ENCODE peak calls at places on chromosomes 1 and 21, in nine cellular contexts. D is colonic mucosa, U is psoas muscle, Y is HCT116, B is thoracic aorta, N is SJSA1, O is K562, K is A549, P is transverse colon. J is an unnamed sample. For H3K9me3, the result is how much of the 10 kb centered on the place peaks cover.

GRCh38 chr1:216742625-216743024 is 19.4 kb upstream of the ESRRG start:
- DNase-seq in U (no peak), D (no peak), N (no peak), O (no peak), B (no peak), Y (no peak), P (no peak), K (peak), J (no peak)

GRCh38 chr1:230130172-230130944 is 63.3 kb downstream of the GALNT2 start:
- DNase-seq in K (no peak), D (no peak), N (no peak), O (no peak), B (no peak), Y (no peak), P (no peak), U (no peak), J (no peak)

GRCh38 chr1:8962812-8963669 is 17.4 kb downstream of the CA6 start:
- DNase-seq in N (peak), P (peak), Y (peak), O (peak), K (peak), B (no peak), U (no peak), D (peak), J (no peak)

GRCh38 chr21:25457411-25457810 is 149.9 kb downstream of the MRPL39 start:
- DNase-seq in U (no peak), N (peak), P (no peak), B (no peak), D (no peak), Y (no peak), K (no peak), O (no peak), J (no peak)

GRCh38 chr1:29931477-29932175 is 695.3 kb downstream of the PTPRU start:
- DNase-seq in P (no peak), U (no peak), K (no peak), N (no peak), Y (no peak), O (no peak), D (no peak), B (no peak), J (no peak)

GRCh38 chr1:202154766-202155477 is 5.5 kb downstream of the PTPN7 start:
- DNase-seq in B (no peak), U (no peak), K (peak), N (no peak), D (peak), O (peak), Y (peak), P (peak), J (peak)

GRCh38 chr1:22258696-22259095 is 115.8 kb upstream of the WNT4 start:
- DNase-seq in N (no peak), P (no peak), K (no peak), B (no peak), Y (no peak), U (no peak), D (no peak), O (no peak), J (no peak)

GRCh38 chr21:43771698-43772367 is 4.3 kb downstream of the CSTB start:
- DNase-seq in B (no peak), U (no peak), O (no peak), D (no peak), Y (no peak), P (no peak), N (no peak), K (no peak), J (no peak)

GRCh38 chr1:173646656-173647055 is 11.5 kb downstream of the TEX50 start:
- DNase-seq in D (no peak), O (no peak), K (no peak), P (no peak), U (no peak), Y (no peak), B (no peak), N (no peak), J (no peak)

GRCh38 chr1:241229216-241229615 is 127.8 kb downstream of the RGS7 start:
- DNase-seq in P (peak), K (no peak), U (no peak), N (no peak), Y (no peak), B (no peak), O (no peak), D (peak), J (no peak)

GRCh38 chr1:40783001-40783905 is at the start of gene KCNQ4:
- DNase-seq in U (peak), K (no peak), O (peak), Y (no peak), P (peak), D (peak), N (no peak), B (no peak), J (no peak)

GRCh38 chr1:234768171-234768568 is 158.2 kb upstream of the IRF2BP2 start:
- DNase-seq in D (no peak), P (no peak), B (no peak), U (no peak), K (no peak), N (no peak), Y (no peak), O (no peak), J (no peak)

GRCh38 chr21:25929859-25930520 is 195.2 kb downstream of the GABPA start:
- DNase-seq in B (no peak), D (no peak), N (no peak), U (peak), Y (no peak), K (no peak), O (peak), P (no peak), J (no peak)

GRCh38 chr1:17438176-17438976 is 1.1 kb downstream of the RCC2 start:
- DNase-seq in N (peak), Y (no peak), D (peak), P (peak), K (peak), U (peak), B (peak), O (peak), J (peak)

GRCh38 chr1:22131875-22132486 is 10.9 kb downstream of the WNT4 start:
- DNase-seq in K (peak), D (peak), N (peak), O (peak), Y (peak), U (peak), P (peak), B (no peak), J (peak)

GRCh38 chr1:60972841-60973364 is 109.5 kb upstream of the NFIA start:
- DNase-seq in P (no peak), K (peak), U (no peak), B (no peak), D (no peak), Y (no peak), N (peak), O (no peak), J (no peak)

GRCh38 chr1:173915596-173915995 is 1.5 kb downstream of the SERPINC1 start:
- DNase-seq in P (no peak), O (no peak), N (no peak), U (no peak), Y (no peak), K (no peak), D (no peak), B (no peak), J (no peak)

GRCh38 chr1:13808729-13809131 is 108.7 kb downstream of the PRDM2 start:
- DNase-seq in U (peak), O (peak), Y (no peak), P (no peak), K (no peak), D (no peak), N (no peak), B (no peak), J (no peak)

GRCh38 chr1:207081806-207082205 is 6.9 kb upstream of the C4BPB start:
- DNase-seq in N (no peak), K (no peak), O (no peak), U (no peak), B (no peak), P (no peak), Y (no peak), D (no peak), J (no peak)

GRCh38 chr1:39214021-39214713 is 9.7 kb downstream of the MACF1 start:
- DNase-seq in B (no peak), N (peak), D (no peak), K (no peak), P (no peak), O (peak), Y (no peak), U (no peak), J (no peak)

GRCh38 chr1:89725016-89725380 is 92.1 kb downstream of the LRRC8C start:
- DNase-seq in N (no peak), U (no peak), O (no peak), B (no peak), P (peak), Y (no peak), K (no peak), D (peak), J (no peak)

GRCh38 chr1:7469255-7469938 is 301.7 kb upstream of the VAMP3 start:
- DNase-seq in U (no peak), Y (no peak), D (no peak), O (no peak), N (peak), K (peak), B (no peak), P (no peak), J (no peak)

GRCh38 chr1:155210304-155210703 is 1.8 kb downstream of the MTX1 start:
- DNase-seq in P (no peak), U (peak), D (no peak), Y (no peak), K (no peak), N (no peak), O (no peak), B (no peak), J (no peak)

GRCh38 chr1:245580651-245581050 is 425.9 kb downstream of the KIF26B start:
- DNase-seq in B (no peak), Y (no peak), K (no peak), D (no peak), U (no peak), O (no peak), P (no peak), N (no peak), J (no peak)

GRCh38 chr1:25106352-25106751 is 126.0 kb downstream of the SYF2 start:
- DNase-seq in N (peak), B (no peak), Y (no peak), O (no peak), K (peak), P (no peak), D (no peak), U (no peak), J (no peak)

GRCh38 chr1:25105836-25106235 is 126.5 kb downstream of the SYF2 start:
- DNase-seq in U (no peak), D (no peak), Y (no peak), K (no peak), N (no peak), B (no peak), O (no peak), P (no peak), J (no peak)

GRCh38 chr1:25106981-25107642 is 125.2 kb downstream of the SYF2 start:
- DNase-seq in N (peak), O (no peak), D (no peak), U (no peak), K (no peak), B (no peak), P (peak), Y (no peak), J (no peak)

GRCh38 chr1:25109527-25109926 is 122.8 kb downstream of the SYF2 start:
- DNase-seq in Y (no peak), K (no peak), D (no peak), P (no peak), U (no peak), B (no peak), O (peak), N (no peak), J (no peak)

GRCh38 chr1:25107643-25108010 is 124.7 kb downstream of the SYF2 start:
- DNase-seq in P (no peak), N (no peak), Y (no peak), O (no peak), K (no peak), U (no peak), D (no peak), B (no peak), J (no peak)
- H3K9me3 ChIP-seq in P (under half), N (under half), Y (under half), O (under half), K (under half), U (under half), D (under half), B (under half), J (under half)

GRCh38 chr21:40929833-40930232 is 82.9 kb upstream of the DSCAM start:
- DNase-seq in P (no peak), O (no peak), N (no peak), U (no peak), K (no peak), B (no peak), D (no peak), Y (no peak), J (no peak)
- H3K9me3 ChIP-seq in P (under half), O (under half), N (under half), U (under half), K (under half), B (under half), D (under half), Y (under half), J (under half)

DNA sequence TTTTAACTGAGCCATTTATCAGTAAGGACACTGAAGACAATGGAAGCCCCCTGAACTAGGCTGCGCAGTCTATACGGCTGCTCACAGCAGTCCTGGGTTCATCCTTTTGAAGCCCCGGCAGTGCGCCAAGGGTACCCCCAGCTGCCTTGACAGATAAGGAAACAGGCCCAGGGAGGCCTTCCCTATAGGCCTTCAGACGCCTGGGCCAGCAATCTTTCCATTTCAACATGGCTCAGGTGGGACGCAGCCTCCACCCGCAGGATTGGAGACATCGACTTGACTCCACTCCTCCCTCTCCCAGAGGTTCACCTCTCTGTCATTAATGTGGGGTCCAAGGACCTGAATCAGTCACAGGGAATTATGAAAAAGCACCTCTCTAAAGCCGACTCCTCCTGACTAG is 2.8 kb upstream of the LYPD8 start:
- DNase-seq in Y (no peak), U (no peak), B (no peak), K (no peak), N (no peak), O (peak), P (no peak), D (no peak), J (no peak)
- H3K9me3 ChIP-seq in Y (under half), U (under half), B (under half), K (under half), N (under half), O (under half), P (under half), D (under half), J (under half)

DNA sequence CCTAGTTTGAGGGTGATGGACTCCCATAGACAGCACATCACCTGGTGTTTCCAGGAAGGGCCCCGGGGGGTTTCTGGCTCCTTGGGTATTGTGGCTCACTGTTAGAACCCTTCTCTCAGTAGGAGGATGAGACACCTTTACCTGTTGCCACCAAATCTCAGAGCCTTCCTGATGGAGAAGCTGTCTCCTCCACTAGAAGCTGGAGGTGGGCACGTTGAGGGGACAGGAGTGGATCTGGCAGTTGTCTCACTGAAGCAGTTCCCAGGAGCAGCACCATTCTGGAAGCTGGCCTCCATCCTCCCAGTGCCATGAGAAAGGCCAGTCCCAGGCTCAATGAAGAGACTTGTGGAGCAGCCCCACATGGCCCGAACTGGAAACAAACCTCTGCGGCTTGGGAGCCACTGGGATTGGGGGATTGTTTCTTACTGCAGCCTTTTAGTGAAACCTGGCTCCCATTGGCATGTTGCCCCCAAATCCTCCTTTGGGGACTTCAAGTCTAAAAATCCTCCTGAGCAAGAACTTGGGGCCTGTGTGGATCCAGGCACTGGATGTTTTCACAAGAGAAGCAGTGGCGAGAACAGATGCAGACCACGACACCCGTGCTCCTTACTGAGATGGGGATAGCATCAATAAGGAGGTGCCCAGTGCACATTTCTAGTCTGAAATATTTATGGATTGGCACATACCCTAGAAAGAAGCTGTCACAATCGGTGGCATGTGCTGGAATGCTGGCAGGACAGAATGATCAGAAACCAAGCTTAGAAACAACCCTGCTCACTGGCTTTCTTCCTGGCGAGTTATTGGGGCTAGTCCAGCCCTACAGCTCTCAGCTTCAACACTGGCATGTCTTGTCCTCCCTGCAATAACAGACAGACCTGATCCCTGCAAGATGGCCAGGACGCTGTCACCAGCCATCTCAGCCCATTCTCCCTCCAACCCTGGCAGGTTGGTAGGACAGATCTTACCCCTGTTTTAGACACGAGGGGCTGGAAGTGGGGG is 223.7 kb upstream of the AJAP1 start:
- DNase-seq in K (no peak), N (no peak), O (no peak), D (no peak), Y (no peak), U (no peak), P (no peak), B (no peak), J (no peak)
- H3K9me3 ChIP-seq in K (under half), N (under half), O (under half), D (under half), Y (under half), U (under half), P (under half), B (under half), J (under half)